ENCODE peak calls at places on chromosomes 12 and 14, in ten cellular contexts. V, N, C, X, A, E, F, M, B and R are unnamed samples.
A peak's percentile ranks its signal among the peaks of the same experiment; 100 is the strongest.

GRCh38 chr14:63039800-63040380 is 5.4 kb downstream of the KCNH5 start:
- DNase-seq in E (peak; percentile 84), A (no peak), B (no peak), M (no peak), F (peak; percentile 20), X (no peak), N (no peak), C (no peak), V (no peak), R (peak; percentile 68)

GRCh38 chr12:3061858-3062215 is 15.3 kb upstream of the TSPAN9 start:
- DNase-seq in X (no peak), F (no peak), M (no peak), C (no peak), N (no peak), V (no peak), E (no peak), A (no peak), B (no peak), R (no peak)

GRCh38 chr12:86613306-86613705 is 357.1 kb upstream of the MGAT4C start:
- DNase-seq in E (peak; percentile 73), A (no peak), M (no peak), V (no peak), X (no peak), N (no peak), F (no peak), B (no peak), C (no peak), R (no peak)

GRCh38 chr14:51167587-51168219 is 72.3 kb upstream of the TMX1 start:
- DNase-seq in B (no peak), A (no peak), N (no peak), E (peak; percentile 61), C (no peak), F (no peak), X (no peak), M (no peak), V (no peak), R (no peak)

GRCh38 chr14:104400355-104400754 is 179.2 kb upstream of the C14orf180 start:
- DNase-seq in X (peak; percentile 5), E (no peak), V (no peak), F (no peak), B (no peak), N (no peak), M (no peak), A (peak; percentile 13), C (no peak), R (no peak)

GRCh38 chr14:76710093-76711010 is 50.9 kb upstream of the VASH1 start:
- DNase-seq in X (no peak), B (peak; percentile 38), A (no peak), V (no peak), C (no peak), E (peak; percentile 73), F (peak; percentile 61), M (no peak), N (no peak), R (peak; percentile 92)

GRCh38 chr12:38516418-38516817 is 199.8 kb downstream of the ALG10B start:
- DNase-seq in V (no peak), C (no peak), E (no peak), N (no peak), M (no peak), X (no peak), F (no peak), B (no peak), A (no peak), R (no peak)

GRCh38 chr12:92802906-92803305 is 100.1 kb downstream of the PLEKHG7 start:
- DNase-seq in M (no peak), V (no peak), C (no peak), A (no peak), E (no peak), N (no peak), X (no peak), F (no peak), B (no peak), R (no peak)

GRCh38 chr12:124279846-124280360 is 15.0 kb upstream of the RFLNA start:
- DNase-seq in F (no peak), N (no peak), E (no peak), X (peak; percentile 15), M (no peak), V (no peak), C (no peak), B (no peak), A (no peak), R (no peak)

GRCh38 chr12:60415361-60415760 is 819.5 kb downstream of the SLC16A7 start:
- DNase-seq in C (no peak), M (no peak), F (no peak), A (no peak), B (no peak), E (peak; percentile 22), N (no peak), V (no peak), X (no peak), R (no peak)

GRCh38 chr12:12331896-12332295 is 18.1 kb downstream of the MANSC1 start:
- DNase-seq in E (no peak), N (no peak), B (no peak), M (no peak), X (no peak), A (no peak), C (peak; percentile 45), V (no peak), F (no peak), R (no peak)

GRCh38 chr12:51020448-51021182 is 5.6 kb downstream of the SLC11A2 start:
- DNase-seq in M (no peak), C (no peak), E (no peak), N (no peak), X (no peak), B (no peak), F (no peak), V (no peak), A (no peak), R (no peak)

GRCh38 chr12:95473440-95473946 is 459 bp upstream of the METAP2 start:
- DNase-seq in A (no peak), C (peak; percentile 40), F (peak; percentile 45), V (no peak), E (peak; percentile 38), N (no peak), B (no peak), X (peak; percentile 34), M (peak; percentile 61), R (peak; percentile 10)

GRCh38 chr12:59119676-59120075 is 199.4 kb upstream of the LRIG3 start:
- DNase-seq in A (no peak), F (no peak), M (no peak), N (no peak), E (peak; percentile 64), C (no peak), V (no peak), B (no peak), X (no peak), R (no peak)

GRCh38 chr12:69720748-69721147 is 17.9 kb upstream of the RAB3IP start:
- DNase-seq in N (no peak), V (no peak), B (no peak), X (no peak), A (no peak), E (no peak), M (no peak), F (no peak), C (no peak), R (no peak)

GRCh38 chr12:6280053-6280469 is 30.4 kb upstream of the PLEKHG6 start:
- DNase-seq in V (no peak), E (peak; percentile 91), N (no peak), X (peak; percentile 31), A (peak; percentile 75), M (no peak), B (no peak), F (no peak), C (peak; percentile 85), R (no peak)

GRCh38 chr12:133026996-133027395 is 10.3 kb upstream of the ZNF84 start:
- DNase-seq in X (no peak), E (no peak), M (no peak), A (no peak), F (no peak), B (no peak), C (no peak), N (no peak), V (no peak), R (no peak)

GRCh38 chr12:52390739-52391617 is 5.5 kb upstream of the KRT84 start:
- DNase-seq in C (no peak), E (peak; percentile 45), X (peak; percentile 18), M (no peak), V (no peak), B (peak; percentile 23), F (peak; percentile 46), N (no peak), A (no peak), R (peak; percentile 17)

GRCh38 chr14:89509891-89510290 is 92.9 kb upstream of the FOXN3 start:
- DNase-seq in E (peak; percentile 35), B (no peak), X (no peak), N (no peak), A (no peak), V (no peak), C (no peak), F (no peak), M (no peak), R (no peak)

GRCh38 chr12:48542300-48542928 is 17.0 kb downstream of the OR8S1 start:
- DNase-seq in N (peak; percentile 47), C (peak; percentile 44), X (peak; percentile 36), M (no peak), A (no peak), V (no peak), E (peak; percentile 49), B (peak; percentile 8), F (peak; percentile 64), R (peak; percentile 1)